ENCODE peak calls at places on chromosomes 6 and 20, in ten cellular contexts. One of them, this sample, is unnamed.
A peak's percentile ranks its signal among the peaks of the same experiment; 100 is the strongest.

GRCh38 chr6:2369606-2370005 is 124.2 kb upstream of the GMDS start:
- DNase-seq in left kidney: no peak
- DNase-seq in nephron progenitor cell: no peak
- DNase-seq in effector CD4-positive, alpha-beta T cell: no peak
- DNase-seq in stimulated activated naive CD8-positive, alpha-beta T cell treated with anti-CD3 and anti-CD28 coated beads, Interleukin-15, Interleukin-2, amounts not matched to agents 100 U/mL and 50 U/mL, for 24 hours: no peak
- DNase-seq in globus pallidus: no peak
- DNase-seq in lower leg skin: no peak
- DNase-seq in AG04450: no peak
- DNase-seq in activated CD8-positive, alpha-beta memory T cell treated with anti-CD3 and anti-CD28 coated beads for 48 hours: no peak
- DNase-seq in GM23248: no peak
- DNase-seq in this sample: no peak

GRCh38 chr20:21105429-21106170 is 558 bp downstream of the LINC00237 start:
- DNase-seq in left kidney: peak; percentile 58
- DNase-seq in lower leg skin: no peak
- DNase-seq in effector CD4-positive, alpha-beta T cell: no peak
- DNase-seq in globus pallidus: no peak
- DNase-seq in nephron progenitor cell: peak; percentile 38
- DNase-seq in AG04450: no peak
- DNase-seq in GM23248: no peak
- DNase-seq in stimulated activated naive CD8-positive, alpha-beta T cell treated with anti-CD3 and anti-CD28 coated beads, Interleukin-15, Interleukin-2, amounts not matched to agents 100 U/mL and 50 U/mL, for 24 hours: no peak
- DNase-seq in activated CD8-positive, alpha-beta memory T cell treated with anti-CD3 and anti-CD28 coated beads for 48 hours: no peak
- DNase-seq in this sample: no peak

GRCh38 chr6:118867181-118867580 is 26.8 kb upstream of the ASF1A start:
- DNase-seq in GM23248: no peak
- DNase-seq in AG04450: no peak
- DNase-seq in stimulated activated naive CD8-positive, alpha-beta T cell treated with anti-CD3 and anti-CD28 coated beads, Interleukin-15, Interleukin-2, amounts not matched to agents 100 U/mL and 50 U/mL, for 24 hours: no peak
- DNase-seq in activated CD8-positive, alpha-beta memory T cell treated with anti-CD3 and anti-CD28 coated beads for 48 hours: no peak
- DNase-seq in effector CD4-positive, alpha-beta T cell: no peak
- DNase-seq in nephron progenitor cell: no peak
- DNase-seq in lower leg skin: no peak
- DNase-seq in left kidney: no peak
- DNase-seq in globus pallidus: no peak
- DNase-seq in this sample: no peak

GRCh38 chr6:53986721-53987526 is 124.3 kb upstream of the MLIP start:
- DNase-seq in AG04450: no peak
- DNase-seq in left kidney: peak; percentile 61
- DNase-seq in GM23248: peak; percentile 53
- DNase-seq in activated CD8-positive, alpha-beta memory T cell treated with anti-CD3 and anti-CD28 coated beads for 48 hours: no peak
- DNase-seq in effector CD4-positive, alpha-beta T cell: no peak
- DNase-seq in lower leg skin: no peak
- DNase-seq in stimulated activated naive CD8-positive, alpha-beta T cell treated with anti-CD3 and anti-CD28 coated beads, Interleukin-15, Interleukin-2, amounts not matched to agents 100 U/mL and 50 U/mL, for 24 hours: no peak
- DNase-seq in nephron progenitor cell: peak; percentile 8
- DNase-seq in globus pallidus: no peak
- DNase-seq in this sample: peak; percentile 39

GRCh38 chr6:120871416-120872261 is 462.6 kb downstream of the TBC1D32 start:
- DNase-seq in lower leg skin: peak; percentile 76
- DNase-seq in globus pallidus: no peak
- DNase-seq in left kidney: no peak
- DNase-seq in nephron progenitor cell: no peak
- DNase-seq in stimulated activated naive CD8-positive, alpha-beta T cell treated with anti-CD3 and anti-CD28 coated beads, Interleukin-15, Interleukin-2, amounts not matched to agents 100 U/mL and 50 U/mL, for 24 hours: no peak
- DNase-seq in activated CD8-positive, alpha-beta memory T cell treated with anti-CD3 and anti-CD28 coated beads for 48 hours: no peak
- DNase-seq in GM23248: no peak
- DNase-seq in AG04450: no peak
- DNase-seq in effector CD4-positive, alpha-beta T cell: no peak
- DNase-seq in this sample: no peak

GRCh38 chr20:38635721-38636285 is 34.2 kb downstream of the ARHGAP40 start:
- DNase-seq in AG04450: no peak
- DNase-seq in stimulated activated naive CD8-positive, alpha-beta T cell treated with anti-CD3 and anti-CD28 coated beads, Interleukin-15, Interleukin-2, amounts not matched to agents 100 U/mL and 50 U/mL, for 24 hours: no peak
- DNase-seq in activated CD8-positive, alpha-beta memory T cell treated with anti-CD3 and anti-CD28 coated beads for 48 hours: no peak
- DNase-seq in effector CD4-positive, alpha-beta T cell: no peak
- DNase-seq in nephron progenitor cell: no peak
- DNase-seq in left kidney: no peak
- DNase-seq in lower leg skin: no peak
- DNase-seq in GM23248: peak; percentile 55
- DNase-seq in globus pallidus: no peak
- DNase-seq in this sample: no peak

GRCh38 chr6:149433901-149434300 is 33.8 kb downstream of the SUMO4 start:
- DNase-seq in GM23248: peak; percentile 29
- DNase-seq in activated CD8-positive, alpha-beta memory T cell treated with anti-CD3 and anti-CD28 coated beads for 48 hours: no peak
- DNase-seq in nephron progenitor cell: no peak
- DNase-seq in lower leg skin: no peak
- DNase-seq in AG04450: no peak
- DNase-seq in left kidney: no peak
- DNase-seq in effector CD4-positive, alpha-beta T cell: no peak
- DNase-seq in globus pallidus: no peak
- DNase-seq in stimulated activated naive CD8-positive, alpha-beta T cell treated with anti-CD3 and anti-CD28 coated beads, Interleukin-15, Interleukin-2, amounts not matched to agents 100 U/mL and 50 U/mL, for 24 hours: no peak
- DNase-seq in this sample: no peak

GRCh38 chr6:109690373-109690739 is 646 bp downstream of the AK9 start:
- DNase-seq in AG04450: no peak
- DNase-seq in nephron progenitor cell: peak; percentile 69
- DNase-seq in effector CD4-positive, alpha-beta T cell: peak; percentile 50
- DNase-seq in GM23248: peak; percentile 48
- DNase-seq in activated CD8-positive, alpha-beta memory T cell treated with anti-CD3 and anti-CD28 coated beads for 48 hours: peak; percentile 31
- DNase-seq in globus pallidus: no peak
- DNase-seq in left kidney: peak; percentile 89
- DNase-seq in stimulated activated naive CD8-positive, alpha-beta T cell treated with anti-CD3 and anti-CD28 coated beads, Interleukin-15, Interleukin-2, amounts not matched to agents 100 U/mL and 50 U/mL, for 24 hours: peak; percentile 77
- DNase-seq in lower leg skin: peak; percentile 91
- DNase-seq in this sample: peak; percentile 55

GRCh38 chr6:157217894-157218370 is 105.4 kb downstream of the TMEM242 start:
- DNase-seq in activated CD8-positive, alpha-beta memory T cell treated with anti-CD3 and anti-CD28 coated beads for 48 hours: no peak
- DNase-seq in nephron progenitor cell: no peak
- DNase-seq in effector CD4-positive, alpha-beta T cell: no peak
- DNase-seq in GM23248: no peak
- DNase-seq in left kidney: no peak
- DNase-seq in lower leg skin: peak; percentile 78
- DNase-seq in AG04450: no peak
- DNase-seq in stimulated activated naive CD8-positive, alpha-beta T cell treated with anti-CD3 and anti-CD28 coated beads, Interleukin-15, Interleukin-2, amounts not matched to agents 100 U/mL and 50 U/mL, for 24 hours: no peak
- DNase-seq in globus pallidus: no peak
- DNase-seq in this sample: no peak

GRCh38 chr6:113994934-113995342 is 24.0 kb upstream of the HDAC2 start:
- DNase-seq in stimulated activated naive CD8-positive, alpha-beta T cell treated with anti-CD3 and anti-CD28 coated beads, Interleukin-15, Interleukin-2, amounts not matched to agents 100 U/mL and 50 U/mL, for 24 hours: no peak
- DNase-seq in GM23248: peak; percentile 92
- DNase-seq in lower leg skin: no peak
- DNase-seq in left kidney: peak; percentile 77
- DNase-seq in AG04450: peak; percentile 80
- DNase-seq in nephron progenitor cell: peak; percentile 42
- DNase-seq in activated CD8-positive, alpha-beta memory T cell treated with anti-CD3 and anti-CD28 coated beads for 48 hours: no peak
- DNase-seq in globus pallidus: peak; percentile 99
- DNase-seq in effector CD4-positive, alpha-beta T cell: peak; percentile 4
- DNase-seq in this sample: peak; percentile 96

GRCh38 chr6:149289192-149289741 is 28.2 kb upstream of the TAB2 start:
- DNase-seq in GM23248: no peak
- DNase-seq in globus pallidus: no peak
- DNase-seq in lower leg skin: no peak
- DNase-seq in left kidney: no peak
- DNase-seq in nephron progenitor cell: no peak
- DNase-seq in effector CD4-positive, alpha-beta T cell: no peak
- DNase-seq in activated CD8-positive, alpha-beta memory T cell treated with anti-CD3 and anti-CD28 coated beads for 48 hours: no peak
- DNase-seq in stimulated activated naive CD8-positive, alpha-beta T cell treated with anti-CD3 and anti-CD28 coated beads, Interleukin-15, Interleukin-2, amounts not matched to agents 100 U/mL and 50 U/mL, for 24 hours: no peak
- DNase-seq in AG04450: no peak
- DNase-seq in this sample: no peak

GRCh38 chr6:8908638-8909037 is 473.3 kb upstream of the SLC35B3 start:
- DNase-seq in lower leg skin: no peak
- DNase-seq in effector CD4-positive, alpha-beta T cell: no peak
- DNase-seq in globus pallidus: no peak
- DNase-seq in GM23248: no peak
- DNase-seq in stimulated activated naive CD8-positive, alpha-beta T cell treated with anti-CD3 and anti-CD28 coated beads, Interleukin-15, Interleukin-2, amounts not matched to agents 100 U/mL and 50 U/mL, for 24 hours: no peak
- DNase-seq in nephron progenitor cell: no peak
- DNase-seq in left kidney: no peak
- DNase-seq in AG04450: no peak
- DNase-seq in activated CD8-positive, alpha-beta memory T cell treated with anti-CD3 and anti-CD28 coated beads for 48 hours: no peak
- DNase-seq in this sample: no peak

GRCh38 chr20:51220293-51220706 is 197.4 kb upstream of the KCNG1 start:
- DNase-seq in AG04450: no peak
- DNase-seq in globus pallidus: peak; percentile 9
- DNase-seq in stimulated activated naive CD8-positive, alpha-beta T cell treated with anti-CD3 and anti-CD28 coated beads, Interleukin-15, Interleukin-2, amounts not matched to agents 100 U/mL and 50 U/mL, for 24 hours: peak; percentile 81
- DNase-seq in lower leg skin: peak; percentile 85
- DNase-seq in nephron progenitor cell: peak; percentile 69
- DNase-seq in activated CD8-positive, alpha-beta memory T cell treated with anti-CD3 and anti-CD28 coated beads for 48 hours: peak; percentile 50
- DNase-seq in effector CD4-positive, alpha-beta T cell: peak; percentile 35
- DNase-seq in left kidney: peak; percentile 26
- DNase-seq in GM23248: peak; percentile 49
- DNase-seq in this sample: peak; percentile 24

GRCh38 chr6:125198285-125199009 is 44.9 kb downstream of the TPD52L1 start:
- DNase-seq in stimulated activated naive CD8-positive, alpha-beta T cell treated with anti-CD3 and anti-CD28 coated beads, Interleukin-15, Interleukin-2, amounts not matched to agents 100 U/mL and 50 U/mL, for 24 hours: no peak
- DNase-seq in AG04450: no peak
- DNase-seq in effector CD4-positive, alpha-beta T cell: no peak
- DNase-seq in left kidney: no peak
- DNase-seq in lower leg skin: no peak
- DNase-seq in nephron progenitor cell: no peak
- DNase-seq in globus pallidus: no peak
- DNase-seq in GM23248: no peak
- DNase-seq in activated CD8-positive, alpha-beta memory T cell treated with anti-CD3 and anti-CD28 coated beads for 48 hours: no peak
- DNase-seq in this sample: no peak

GRCh38 chr6:11423072-11423471 is 114.5 kb upstream of the TMEM170B start:
- DNase-seq in effector CD4-positive, alpha-beta T cell: no peak
- DNase-seq in stimulated activated naive CD8-positive, alpha-beta T cell treated with anti-CD3 and anti-CD28 coated beads, Interleukin-15, Interleukin-2, amounts not matched to agents 100 U/mL and 50 U/mL, for 24 hours: no peak
- DNase-seq in lower leg skin: no peak
- DNase-seq in AG04450: no peak
- DNase-seq in activated CD8-positive, alpha-beta memory T cell treated with anti-CD3 and anti-CD28 coated beads for 48 hours: no peak
- DNase-seq in left kidney: no peak
- DNase-seq in nephron progenitor cell: no peak
- DNase-seq in GM23248: peak; percentile 55
- DNase-seq in globus pallidus: no peak
- DNase-seq in this sample: no peak

GRCh38 chr20:5862703-5863039 is 87.7 kb downstream of the TRMT6 start:
- DNase-seq in stimulated activated naive CD8-positive, alpha-beta T cell treated with anti-CD3 and anti-CD28 coated beads, Interleukin-15, Interleukin-2, amounts not matched to agents 100 U/mL and 50 U/mL, for 24 hours: no peak
- DNase-seq in activated CD8-positive, alpha-beta memory T cell treated with anti-CD3 and anti-CD28 coated beads for 48 hours: no peak
- DNase-seq in AG04450: no peak
- DNase-seq in nephron progenitor cell: no peak
- DNase-seq in effector CD4-positive, alpha-beta T cell: no peak
- DNase-seq in globus pallidus: no peak
- DNase-seq in GM23248: peak; percentile 6
- DNase-seq in lower leg skin: no peak
- DNase-seq in left kidney: no peak
- DNase-seq in this sample: peak; percentile 53

GRCh38 chr6:169881976-169882375 is 130.6 kb downstream of the ERMARD start:
- DNase-seq in effector CD4-positive, alpha-beta T cell: no peak
- DNase-seq in nephron progenitor cell: no peak
- DNase-seq in AG04450: no peak
- DNase-seq in left kidney: no peak
- DNase-seq in globus pallidus: no peak
- DNase-seq in GM23248: no peak
- DNase-seq in lower leg skin: peak; percentile 77
- DNase-seq in activated CD8-positive, alpha-beta memory T cell treated with anti-CD3 and anti-CD28 coated beads for 48 hours: no peak
- DNase-seq in stimulated activated naive CD8-positive, alpha-beta T cell treated with anti-CD3 and anti-CD28 coated beads, Interleukin-15, Interleukin-2, amounts not matched to agents 100 U/mL and 50 U/mL, for 24 hours: no peak
- DNase-seq in this sample: no peak

GRCh38 chr6:35391240-35391968 is 49.0 kb downstream of the PPARD start:
- DNase-seq in left kidney: no peak
- DNase-seq in AG04450: peak; percentile 85
- DNase-seq in nephron progenitor cell: no peak
- DNase-seq in activated CD8-positive, alpha-beta memory T cell treated with anti-CD3 and anti-CD28 coated beads for 48 hours: no peak
- DNase-seq in globus pallidus: no peak
- DNase-seq in stimulated activated naive CD8-positive, alpha-beta T cell treated with anti-CD3 and anti-CD28 coated beads, Interleukin-15, Interleukin-2, amounts not matched to agents 100 U/mL and 50 U/mL, for 24 hours: no peak
- DNase-seq in lower leg skin: no peak
- DNase-seq in effector CD4-positive, alpha-beta T cell: no peak
- DNase-seq in GM23248: peak; percentile 92
- DNase-seq in this sample: no peak

GRCh38 chr6:158323561-158323958 is 11.3 kb downstream of the TULP4 start:
- DNase-seq in AG04450: no peak
- DNase-seq in left kidney: no peak
- DNase-seq in nephron progenitor cell: no peak
- DNase-seq in stimulated activated naive CD8-positive, alpha-beta T cell treated with anti-CD3 and anti-CD28 coated beads, Interleukin-15, Interleukin-2, amounts not matched to agents 100 U/mL and 50 U/mL, for 24 hours: no peak
- DNase-seq in effector CD4-positive, alpha-beta T cell: no peak
- DNase-seq in activated CD8-positive, alpha-beta memory T cell treated with anti-CD3 and anti-CD28 coated beads for 48 hours: no peak
- DNase-seq in lower leg skin: no peak
- DNase-seq in GM23248: no peak
- DNase-seq in globus pallidus: no peak
- DNase-seq in this sample: no peak

This sample was measured in Ammon's horn.